ENCODE peak calls at places on chromosomes 6 and 20, in seven cellular contexts. One of them, this sample, is unnamed.

GRCh38 chr20:17460119-17460518 is 71.1 kb downstream of the BFSP1 start:
- DNase-seq in sigmoid colon: no peak
- DNase-seq in upper lobe of right lung: no peak
- DNase-seq in tibial nerve: no peak
- DNase-seq in kidney epithelial cell: no peak
- DNase-seq in fibroblast of mammary gland: no peak
- DNase-seq in foreskin fibroblast: no peak
- DNase-seq in this sample: no peak

GRCh38 chr6:84625510-84625909 is 138.9 kb downstream of the TBX18 start:
- DNase-seq in sigmoid colon: no peak
- DNase-seq in fibroblast of mammary gland: no peak
- DNase-seq in kidney epithelial cell: no peak
- DNase-seq in foreskin fibroblast: no peak
- DNase-seq in upper lobe of right lung: no peak
- DNase-seq in tibial nerve: no peak
- DNase-seq in this sample: no peak

GRCh38 chr20:33674294-33675126 is at the start of gene NECAB3:
- DNase-seq in upper lobe of right lung: peak; percentile 92
- DNase-seq in kidney epithelial cell: no peak
- DNase-seq in tibial nerve: peak; percentile 78
- DNase-seq in fibroblast of mammary gland: peak; percentile 60
- DNase-seq in sigmoid colon: peak; percentile 94
- DNase-seq in foreskin fibroblast: peak; percentile 75
- DNase-seq in this sample: no peak

GRCh38 chr20:31719644-31720485 is 2.8 kb downstream of the BCL2L1 start:
- DNase-seq in fibroblast of mammary gland: no peak
- DNase-seq in upper lobe of right lung: no peak
- DNase-seq in foreskin fibroblast: no peak
- DNase-seq in sigmoid colon: no peak
- DNase-seq in kidney epithelial cell: peak; percentile 88
- DNase-seq in tibial nerve: no peak
- DNase-seq in this sample: no peak

GRCh38 chr20:17651761-17652388 is 30.2 kb downstream of the RRBP1 start:
- DNase-seq in upper lobe of right lung: peak; percentile 61
- DNase-seq in kidney epithelial cell: no peak
- DNase-seq in tibial nerve: no peak
- DNase-seq in fibroblast of mammary gland: no peak
- DNase-seq in foreskin fibroblast: no peak
- DNase-seq in sigmoid colon: peak; percentile 60
- DNase-seq in this sample: no peak

GRCh38 chr6:28940859-28941680 is 17.3 kb upstream of the TRIM27 start:
- DNase-seq in sigmoid colon: peak; percentile 90
- DNase-seq in foreskin fibroblast: peak; percentile 71
- DNase-seq in kidney epithelial cell: no peak
- DNase-seq in upper lobe of right lung: no peak
- DNase-seq in tibial nerve: peak; percentile 91
- DNase-seq in fibroblast of mammary gland: peak; percentile 89
- DNase-seq in this sample: peak; percentile 83

GRCh38 chr6:30720738-30721197 is 616 bp downstream of the TUBB start:
- DNase-seq in sigmoid colon: peak; percentile 91
- DNase-seq in foreskin fibroblast: no peak
- DNase-seq in upper lobe of right lung: peak; percentile 88
- DNase-seq in tibial nerve: peak; percentile 57
- DNase-seq in fibroblast of mammary gland: peak; percentile 45
- DNase-seq in kidney epithelial cell: no peak
- DNase-seq in this sample: no peak

GRCh38 chr6:105137388-105137787 is 42.4 kb downstream of the POPDC3 start:
- DNase-seq in upper lobe of right lung: no peak
- DNase-seq in fibroblast of mammary gland: no peak
- DNase-seq in foreskin fibroblast: no peak
- DNase-seq in kidney epithelial cell: no peak
- DNase-seq in tibial nerve: no peak
- DNase-seq in sigmoid colon: peak; percentile 68
- DNase-seq in this sample: no peak

GRCh38 chr6:81242634-81243033 is 509.8 kb downstream of the TENT5A start:
- DNase-seq in upper lobe of right lung: no peak
- DNase-seq in tibial nerve: no peak
- DNase-seq in fibroblast of mammary gland: peak; percentile 80
- DNase-seq in sigmoid colon: no peak
- DNase-seq in kidney epithelial cell: no peak
- DNase-seq in foreskin fibroblast: no peak
- DNase-seq in this sample: no peak

GRCh38 chr6:43001843-43002242 is 11.9 kb downstream of the MEA1 start:
- DNase-seq in upper lobe of right lung: no peak
- DNase-seq in foreskin fibroblast: no peak
- DNase-seq in tibial nerve: no peak
- DNase-seq in fibroblast of mammary gland: no peak
- DNase-seq in sigmoid colon: no peak
- DNase-seq in kidney epithelial cell: no peak
- DNase-seq in this sample: no peak

DNA sequence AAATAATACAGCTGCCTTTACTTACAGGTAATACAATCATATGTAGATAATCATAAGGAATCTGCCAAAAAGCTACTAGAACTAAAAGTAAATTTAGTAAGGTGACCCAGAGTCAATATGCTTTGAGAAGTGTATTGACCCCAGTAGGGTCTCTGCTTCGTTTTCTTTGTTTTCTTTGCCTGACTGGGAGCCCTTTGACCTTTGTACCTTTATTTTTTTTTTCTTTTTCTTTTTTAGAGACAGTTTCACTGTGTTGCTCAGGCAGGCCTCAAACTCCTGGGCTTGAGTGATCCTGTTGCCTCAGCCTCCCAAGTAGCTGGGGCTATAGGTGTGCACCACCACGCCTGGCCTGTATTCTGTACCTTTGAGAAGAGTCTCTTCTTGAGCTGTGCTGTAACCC is 17.9 kb downstream of the RAB5IF start:
- DNase-seq in fibroblast of mammary gland: no peak
- DNase-seq in tibial nerve: no peak
- DNase-seq in kidney epithelial cell: no peak
- DNase-seq in sigmoid colon: no peak
- DNase-seq in upper lobe of right lung: no peak
- DNase-seq in foreskin fibroblast: no peak
- DNase-seq in this sample: no peak
- TF ChIP-seq CTCF in fibroblast of mammary gland: no peak
- TF ChIP-seq CTCF in tibial nerve: no peak
- TF ChIP-seq CTCF in kidney epithelial cell: no peak
- TF ChIP-seq CTCF in sigmoid colon: no peak
- TF ChIP-seq CTCF in upper lobe of right lung: no peak
- TF ChIP-seq CTCF in foreskin fibroblast: no peak
- TF ChIP-seq CTCF in this sample: no peak

DNA sequence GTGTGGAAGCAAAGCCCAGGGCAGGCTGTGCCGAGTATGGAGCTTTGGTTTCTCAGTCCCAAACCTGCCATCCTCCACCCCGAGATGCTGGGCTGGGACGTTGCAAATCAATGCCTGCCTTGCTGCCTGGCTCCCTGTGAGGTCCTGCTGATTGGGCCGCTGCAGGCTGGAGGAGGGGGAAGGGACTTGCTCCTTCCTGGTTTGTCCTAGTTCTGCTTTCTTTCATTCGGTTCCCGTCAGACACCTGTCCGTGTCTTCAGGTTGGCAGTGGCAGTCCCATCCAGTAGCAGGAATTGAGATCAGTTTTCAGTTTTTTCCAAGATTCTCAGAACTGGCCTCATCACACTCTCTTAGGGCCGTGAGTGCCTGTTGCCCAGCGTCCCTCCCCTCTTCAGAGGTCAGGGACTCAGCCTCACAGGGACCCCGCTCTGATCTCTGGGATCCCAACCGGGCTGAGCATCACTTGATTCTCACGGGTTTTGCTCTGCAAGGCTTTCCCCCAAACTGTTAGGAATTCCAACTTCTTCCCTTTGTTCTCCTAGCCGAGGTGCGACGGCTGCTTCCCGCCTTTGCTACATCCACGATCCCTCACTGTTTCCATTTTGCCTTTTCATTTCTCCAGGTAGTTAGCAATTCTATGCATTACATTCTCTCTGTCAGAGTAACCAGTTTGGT is 24.2 kb upstream of the TAGAP start:
- DNase-seq in upper lobe of right lung: no peak
- DNase-seq in foreskin fibroblast: no peak
- DNase-seq in sigmoid colon: no peak
- DNase-seq in fibroblast of mammary gland: no peak
- DNase-seq in kidney epithelial cell: no peak
- DNase-seq in tibial nerve: no peak
- DNase-seq in this sample: no peak
- H3K4me3 ChIP-seq in upper lobe of right lung: no peak overlapping the region
- H3K4me3 ChIP-seq in foreskin fibroblast: no peak overlapping the region
- H3K4me3 ChIP-seq in sigmoid colon: no peak overlapping the region
- H3K4me3 ChIP-seq in fibroblast of mammary gland: no peak overlapping the region
- H3K4me3 ChIP-seq in kidney epithelial cell: no peak overlapping the region
- H3K4me3 ChIP-seq in tibial nerve: no peak overlapping the region
- H3K4me3 ChIP-seq in this sample: no peak overlapping the region

DNA sequence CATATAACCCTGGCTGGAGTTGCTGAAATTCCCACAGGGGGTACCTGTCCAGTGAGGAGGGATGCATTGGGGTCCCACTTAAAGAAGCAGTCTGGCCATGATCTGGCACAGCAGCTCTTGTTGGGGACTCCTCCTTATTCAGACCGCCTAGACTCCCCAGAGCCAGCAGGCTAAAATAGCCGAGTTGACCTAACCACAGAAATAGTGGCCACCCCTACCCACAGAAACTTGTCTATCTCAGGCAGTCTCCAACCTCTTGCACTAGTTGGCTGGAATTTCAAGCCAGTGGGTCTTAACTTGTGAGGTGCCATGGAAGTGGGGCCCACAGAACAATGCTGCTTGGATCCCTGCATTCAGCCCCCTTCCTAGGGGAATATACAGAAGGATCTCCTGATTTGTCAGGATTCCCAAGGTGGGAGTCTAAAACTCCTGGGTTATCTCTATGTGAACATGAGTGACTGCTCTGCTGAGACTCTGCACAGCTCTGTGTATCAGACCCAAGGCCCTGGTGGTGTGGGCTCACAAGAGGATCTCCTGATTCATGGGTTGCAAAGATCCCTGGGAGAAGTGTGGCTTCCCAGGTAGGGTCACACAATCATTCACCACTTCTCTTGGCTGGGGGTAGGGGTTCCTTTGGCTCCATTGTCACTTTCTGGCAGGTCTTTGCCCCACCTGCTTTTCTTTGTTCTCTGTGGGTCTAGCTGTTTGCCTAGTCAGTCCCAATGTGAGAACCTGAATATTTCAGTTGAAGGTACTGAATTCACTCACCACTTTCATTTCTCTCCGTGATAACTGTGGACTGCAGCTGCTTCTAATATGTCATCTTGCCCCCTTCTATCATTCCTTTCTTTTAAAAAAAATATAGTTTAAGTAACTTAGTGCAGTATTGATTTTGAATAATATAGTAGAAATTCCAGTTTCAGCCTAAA is 65.5 kb upstream of the CLVS2 start:
- DNase-seq in fibroblast of mammary gland: no peak
- DNase-seq in tibial nerve: no peak
- DNase-seq in upper lobe of right lung: no peak
- DNase-seq in sigmoid colon: no peak
- DNase-seq in kidney epithelial cell: no peak
- DNase-seq in foreskin fibroblast: no peak
- DNase-seq in this sample: no peak
- TF ChIP-seq CTCF in fibroblast of mammary gland: no peak
- TF ChIP-seq CTCF in tibial nerve: no peak
- TF ChIP-seq CTCF in upper lobe of right lung: no peak
- TF ChIP-seq CTCF in sigmoid colon: no peak
- TF ChIP-seq CTCF in kidney epithelial cell: no peak
- TF ChIP-seq CTCF in foreskin fibroblast: no peak
- TF ChIP-seq CTCF in this sample: no peak

DNA sequence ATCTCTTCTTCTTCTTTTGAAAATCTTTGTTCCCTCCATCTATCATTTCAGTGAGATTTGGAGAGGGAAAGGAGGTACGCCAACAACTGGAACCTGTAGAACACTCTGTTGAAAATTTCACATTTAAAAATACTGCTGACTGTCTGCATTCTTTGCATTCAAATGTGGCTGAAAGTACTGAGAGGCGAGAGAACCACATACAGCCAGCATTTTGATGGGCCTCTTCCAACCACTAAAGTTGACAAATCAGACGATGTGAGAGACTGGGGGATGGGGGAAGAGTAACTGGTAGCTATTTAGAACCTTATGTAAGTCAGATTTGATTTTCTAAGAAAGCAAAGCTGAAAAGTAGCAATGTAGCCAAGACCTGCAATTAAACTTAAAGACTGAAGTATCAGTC is 77.5 kb downstream of the FKBP5 start:
- DNase-seq in sigmoid colon: no peak
- DNase-seq in kidney epithelial cell: no peak
- DNase-seq in foreskin fibroblast: no peak
- DNase-seq in tibial nerve: no peak
- DNase-seq in fibroblast of mammary gland: peak; percentile 47
- DNase-seq in upper lobe of right lung: no peak
- DNase-seq in this sample: no peak
- H3K4me3 ChIP-seq in sigmoid colon: no peak overlapping the region
- H3K4me3 ChIP-seq in kidney epithelial cell: no peak overlapping the region
- H3K4me3 ChIP-seq in foreskin fibroblast: no peak overlapping the region
- H3K4me3 ChIP-seq in tibial nerve: no peak overlapping the region
- H3K4me3 ChIP-seq in fibroblast of mammary gland: no peak overlapping the region
- H3K4me3 ChIP-seq in upper lobe of right lung: no peak overlapping the region
- H3K4me3 ChIP-seq in this sample: no peak overlapping the region

GRCh38 chr6:129733290-129733689 is 23.3 kb upstream of the ARHGAP18 start:
- DNase-seq in fibroblast of mammary gland: no peak
- DNase-seq in foreskin fibroblast: no peak
- DNase-seq in kidney epithelial cell: no peak
- DNase-seq in sigmoid colon: no peak
- DNase-seq in upper lobe of right lung: no peak
- DNase-seq in tibial nerve: no peak
- DNase-seq in this sample: no peak
- TF ChIP-seq CTCF in fibroblast of mammary gland: no peak
- TF ChIP-seq CTCF in foreskin fibroblast: no peak
- TF ChIP-seq CTCF in kidney epithelial cell: no peak
- TF ChIP-seq CTCF in sigmoid colon: no peak
- TF ChIP-seq CTCF in upper lobe of right lung: no peak
- TF ChIP-seq CTCF in tibial nerve: no peak
- TF ChIP-seq CTCF in this sample: no peak